ENCODE peak calls at places on chromosomes 4 and X, in four cellular contexts. A is iPS DF 6.9, T is left lung, B is right cardiac atrium. F is an unnamed sample.

GRCh38 chr4:4914059-4914820 is 54.8 kb downstream of the MSX1 start:
- DNase-seq in A (no peak), T (no peak), B (no peak), F (no peak)

GRCh38 chr4:66266035-66266434 is 595.7 kb upstream of the EPHA5 start:
- DNase-seq in A (no peak), T (peak; percentile 26), B (no peak), F (no peak)

GRCh38 chrX:78123190-78123589 is 16.3 kb downstream of the TAF9B start:
- DNase-seq in A (no peak), T (no peak), B (no peak), F (no peak)

GRCh38 chr4:152634110-152634760 is 45.6 kb downstream of the TMEM154 start:
- DNase-seq in A (no peak), T (no peak), B (no peak), F (no peak)

GRCh38 chrX:79975605-79976004 is 38.9 kb upstream of the TBX22 start:
- DNase-seq in A (no peak), T (no peak), B (no peak), F (no peak)

GRCh38 chr4:60655356-60655755 is 544.8 kb upstream of the ADGRL3 start:
- DNase-seq in A (no peak), T (no peak), B (no peak), F (no peak)

GRCh38 chr4:8261851-8262535 is 7.6 kb upstream of the HTRA3 start:
- DNase-seq in A (no peak), T (peak; percentile 88), B (no peak), F (no peak)

GRCh38 chr4:42609051-42609450 is 47.9 kb downstream of the ATP8A1 start:
- DNase-seq in A (no peak), T (no peak), B (no peak), F (no peak)

GRCh38 chr4:123856689-123857545 is 460.3 kb downstream of the SPRY1 start:
- DNase-seq in A (peak; percentile 9), T (no peak), B (peak; percentile 51), F (peak; percentile 55)

GRCh38 chr4:151215295-151215694 is 61.7 kb upstream of the PRSS48 start:
- DNase-seq in A (no peak), T (no peak), B (no peak), F (no peak)

GRCh38 chr4:173167793-173168395 is 717 bp upstream of the GALNT7 start:
- DNase-seq in A (no peak), T (peak; percentile 81), B (no peak), F (no peak)

GRCh38 chrX:102959471-102959870 is 22.4 kb downstream of the RAB40AL start:
- DNase-seq in A (no peak), T (no peak), B (no peak), F (no peak)

GRCh38 chr4:61162116-61162515 is 38.0 kb upstream of the ADGRL3 start:
- DNase-seq in A (no peak), T (no peak), B (no peak), F (no peak)

GRCh38 chrX:57596109-57596870 is 4.5 kb downstream of the ZXDB start:
- DNase-seq in A (no peak), T (no peak), B (no peak), F (no peak)

DNA sequence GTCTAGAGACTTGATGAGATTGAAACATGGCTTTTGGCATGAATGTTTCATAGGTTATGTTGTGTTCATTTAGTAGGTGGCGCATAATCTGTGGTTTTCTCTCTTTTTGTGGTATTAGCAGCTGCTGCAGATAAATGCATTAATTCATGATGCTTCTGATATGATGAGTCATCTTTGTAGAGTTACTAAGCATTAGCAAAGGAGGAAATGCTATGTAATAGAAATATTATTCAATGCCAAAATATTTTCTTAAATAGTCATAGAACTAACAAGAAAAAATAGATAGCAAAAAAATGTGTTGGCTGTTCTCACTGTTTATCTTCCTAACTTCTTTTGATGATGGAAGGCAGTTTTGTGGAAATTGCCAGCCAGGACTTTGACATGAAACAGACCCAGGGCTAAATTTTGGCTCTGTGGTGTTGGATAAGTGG is 3.6 kb downstream of the ZXDB start:
- DNase-seq in A (no peak), T (no peak), B (no peak), F (no peak)
- H3K4me3 ChIP-seq in A (no peak overlapping the region), T (no peak overlapping the region), B (no peak overlapping the region), F (no peak overlapping the region)

GRCh38 chr4:185723619-185724150 is 88.3 kb downstream of the SORBS2 start:
- DNase-seq in A (no peak), T (no peak), B (no peak), F (no peak)
- H3K4me1 ChIP-seq in A (no peaks in the 10 kb centered on the region), T (peaks cover 32% of the 10 kb centered on the region), B (peaks cover 4% of the 10 kb centered on the region), F (no peaks in the 10 kb centered on the region)

GRCh38 chr4:149901128-149901527 is 85.5 kb upstream of the IQCM start:
- DNase-seq in A (no peak), T (no peak), B (no peak), F (no peak)
- H3K4me3 ChIP-seq in A (no peak overlapping the region), T (no peak overlapping the region), B (no peak overlapping the region), F (no peak overlapping the region)

GRCh38 chr4:23889814-23890269 is at the start of gene PPARGC1A:
- DNase-seq in A (no peak), T (no peak), B (peak; percentile 59), F (no peak)

GRCh38 chr4:23888421-23889319 is 1.2 kb downstream of the PPARGC1A start:
- DNase-seq in A (no peak), T (no peak), B (no peak), F (no peak)

GRCh38 chr4:23889368-23889767 is 479 bp downstream of the PPARGC1A start:
- DNase-seq in A (no peak), T (no peak), B (no peak), F (no peak)

GRCh38 chr4:23887173-23887572 is 2.7 kb downstream of the PPARGC1A start:
- DNase-seq in A (no peak), T (no peak), B (no peak), F (no peak)

GRCh38 chr4:23887989-23888388 is 1.9 kb downstream of the PPARGC1A start:
- DNase-seq in A (no peak), T (no peak), B (no peak), F (no peak)
- H3K4me1 ChIP-seq in A (peaks cover 5% of the 10 kb centered on the region), T (no peaks in the 10 kb centered on the region), B (no peaks in the 10 kb centered on the region), F (peaks cover 3% of the 10 kb centered on the region)

GRCh38 chrX:74249963-74250362 is 54.0 kb upstream of the ZCCHC13 start:
- DNase-seq in A (no peak), T (no peak), B (no peak), F (peak; percentile 91)
- H3K4me3 ChIP-seq in A (no peak overlapping the region), T (no peak overlapping the region), B (no peak overlapping the region), F (no peak overlapping the region)

DNA sequence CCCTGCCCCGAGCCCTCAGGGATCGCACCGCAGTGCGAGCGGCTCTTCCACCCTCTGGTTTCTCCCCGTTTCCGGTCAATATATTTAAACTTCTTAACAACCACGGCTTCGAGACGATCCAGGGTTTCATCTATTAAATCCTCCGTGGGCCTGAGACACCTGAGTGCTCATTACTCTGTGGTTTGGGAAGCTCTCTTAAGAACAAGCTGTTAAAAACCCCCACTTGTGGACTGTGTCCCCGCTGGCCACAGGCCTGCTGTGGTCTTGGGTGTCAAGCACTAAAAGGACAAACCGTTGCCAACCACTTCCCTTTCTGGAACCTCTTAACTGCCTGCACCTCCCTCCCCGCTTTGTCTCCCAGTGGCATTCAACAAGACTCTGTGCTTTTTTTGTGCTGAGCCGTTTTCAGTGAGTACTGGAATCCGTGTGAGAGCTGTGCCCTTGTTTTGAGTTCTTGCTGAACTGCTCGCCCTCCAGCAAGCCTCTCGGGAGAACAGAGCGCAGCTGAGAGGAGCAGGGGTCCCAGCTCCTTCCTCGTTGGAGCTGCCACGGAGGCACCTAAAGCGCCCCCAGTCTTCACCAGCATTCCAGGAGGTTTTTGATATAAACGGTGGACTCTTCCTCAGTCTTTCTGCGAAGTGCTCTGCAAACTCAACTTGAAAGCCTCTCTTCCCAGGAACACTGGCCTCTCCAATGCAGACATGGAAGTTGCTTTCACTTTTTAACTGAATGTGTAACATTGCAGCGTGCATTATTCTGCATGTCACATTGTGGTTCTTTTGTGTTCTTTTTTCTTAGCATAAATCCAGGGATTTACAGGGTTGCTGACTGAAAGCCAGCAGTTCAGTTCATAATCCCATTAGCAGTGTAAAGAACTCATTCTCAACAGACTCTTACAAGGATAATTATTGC is 706 bp upstream of the IGFBP7 start:
- DNase-seq in A (peak; percentile 29), T (peak; percentile 71), B (peak; percentile 42), F (peak; percentile 38)
- H3K4me1 ChIP-seq in A (peaks cover 7% of the 10 kb centered on the region), T (peaks cover 29% of the 10 kb centered on the region), B (no peaks in the 10 kb centered on the region), F (no peaks in the 10 kb centered on the region)

DNA sequence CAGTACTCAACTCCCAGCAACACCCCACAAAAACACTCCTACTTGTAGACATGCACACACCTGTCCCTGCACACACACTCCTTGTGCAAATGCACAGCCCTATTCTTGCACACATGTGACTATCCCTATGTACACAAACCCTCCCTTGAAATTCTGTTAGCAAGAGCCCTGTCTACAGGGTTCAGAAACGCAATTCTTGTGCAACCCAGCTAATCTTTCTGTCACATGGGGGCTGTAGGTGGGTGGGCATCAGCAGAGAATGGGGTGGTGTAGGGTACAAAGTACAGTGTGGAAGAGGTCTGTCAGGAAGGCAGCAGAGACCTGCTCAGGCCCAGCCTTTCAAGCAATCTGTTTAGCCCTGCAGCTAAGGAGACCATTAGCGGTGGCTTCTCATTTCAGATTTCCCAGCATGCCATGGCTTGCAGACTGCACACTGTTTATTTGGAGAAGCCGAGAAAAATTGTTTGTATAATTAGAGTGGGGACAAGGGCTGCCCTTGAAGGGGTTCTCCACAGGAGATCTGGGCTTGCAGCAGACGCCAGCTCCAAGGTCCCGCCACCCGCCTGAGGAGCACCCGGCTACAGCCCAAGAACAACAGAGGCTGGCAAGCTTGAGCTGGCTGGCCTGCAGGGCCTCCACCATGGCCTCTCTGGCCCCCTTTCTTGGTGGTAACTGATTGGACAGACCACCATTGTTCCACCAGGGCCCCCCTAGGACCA is 144.0 kb upstream of the PJA1 start:
- DNase-seq in A (no peak), T (no peak), B (no peak), F (no peak)
- H3K4me3 ChIP-seq in A (no peak overlapping the region), T (no peak overlapping the region), B (no peak overlapping the region), F (no peak overlapping the region)

F was measured in NT2/D1.